ENCODE peak calls at places on chromosomes 11 and 22, in six cellular contexts. F, Z, O, U, D and C are unnamed samples.

GRCh38 chr11:120894207-120894989 is 129.5 kb upstream of the TBCEL start:
- DNase-seq in F (peak), Z (no peak), O (no peak), U (peak), D (no peak), C (peak)

GRCh38 chr22:39989633-39990032 is 5.1 kb upstream of the FAM83F start:
- DNase-seq in F (no peak), Z (no peak), O (no peak), U (no peak), D (no peak), C (no peak)

GRCh38 chr11:66419825-66420224 is 1.0 kb upstream of the NPAS4 start:
- DNase-seq in F (no peak), Z (no peak), O (no peak), U (no peak), D (no peak), C (no peak)

GRCh38 chr22:38754247-38755154 is 1.3 kb downstream of the SUN2 start:
- DNase-seq in F (peak), Z (peak), O (no peak), U (peak), D (no peak), C (peak)

GRCh38 chr11:134802116-134802515 is 390.1 kb upstream of the B3GAT1 start:
- DNase-seq in F (no peak), Z (no peak), O (no peak), U (no peak), D (peak), C (no peak)

GRCh38 chr22:20852076-20852475 is 6.5 kb downstream of the PI4KA start:
- DNase-seq in F (no peak), Z (no peak), O (no peak), U (no peak), D (no peak), C (no peak)

GRCh38 chr11:4087551-4087950 is 7.0 kb upstream of the RRM1 start:
- DNase-seq in F (no peak), Z (no peak), O (no peak), U (no peak), D (no peak), C (no peak)

GRCh38 chr11:117037952-117038350 is 60.3 kb downstream of the SIK3 start:
- DNase-seq in F (no peak), Z (no peak), O (no peak), U (no peak), D (no peak), C (no peak)

GRCh38 chr11:116357769-116358544 is 414.8 kb downstream of the BUD13 start:
- DNase-seq in F (no peak), Z (no peak), O (no peak), U (no peak), D (peak), C (no peak)

GRCh38 chr22:27801197-27801615 is 350 bp downstream of the MN1 start:
- DNase-seq in F (peak), Z (peak), O (no peak), U (peak), D (peak), C (peak)

GRCh38 chr11:60957188-60957587 is 5.2 kb upstream of the SLC15A3 start:
- DNase-seq in F (peak), Z (no peak), O (peak), U (no peak), D (no peak), C (peak)

GRCh38 chr11:117930208-117930570 is 987 bp upstream of the TMPRSS13 start:
- DNase-seq in F (no peak), Z (no peak), O (no peak), U (no peak), D (no peak), C (no peak)